ENCODE peak calls at places on chromosomes 1 and 21, in six cellular contexts. O is AG10803; X is neural progenitor cell; J is CD8-positive, alpha-beta T cell; U is stimulated activated CD4-positive, alpha-beta T cell treated with anti-CD3 and anti-CD28 coated beads, TNF-alpha, amount 100 ng/mL, for 24 hours; F is GM06990. K is an unnamed sample.

GRCh38 chr1:928825-929661 is 5.3 kb downstream of the SAMD11 start:
- DNase-seq in U (no peak), X (no peak), J (no peak), O (no peak), F (no peak), K (no peak)

GRCh38 chr1:38296047-38296446 is 249.5 kb upstream of the POU3F1 start:
- DNase-seq in U (no peak), O (no peak), F (no peak), X (no peak), J (no peak), K (no peak)

GRCh38 chr1:31782766-31783410 is 18.7 kb upstream of the ADGRB2 start:
- DNase-seq in O (no peak), U (no peak), J (no peak), X (peak), F (no peak), K (no peak)

GRCh38 chr1:16727190-16728111 is 12.9 kb upstream of the RNU1-4 start:
- DNase-seq in J (no peak), X (peak), F (peak), O (peak), U (peak), K (peak)

GRCh38 chr1:40868051-40868723 is 6.0 kb upstream of the CITED4 start:
- DNase-seq in O (peak), F (no peak), X (no peak), U (no peak), J (no peak), K (no peak)

GRCh38 chr21:37368536-37369279 is 2.1 kb downstream of the DYRK1A start:
- DNase-seq in X (no peak), J (no peak), O (peak), U (no peak), F (no peak), K (no peak)

GRCh38 chr21:31872452-31873274 is at the start of gene HUNK:
- DNase-seq in F (peak), J (no peak), X (peak), O (peak), U (peak), K (no peak)

GRCh38 chr1:235343726-235344125 is 15.4 kb downstream of the GGPS1 start:
- DNase-seq in O (no peak), F (no peak), X (no peak), J (no peak), U (no peak), K (no peak)

GRCh38 chr1:2819429-2819828 is 17.9 kb upstream of the TTC34 start:
- DNase-seq in O (no peak), J (no peak), U (no peak), F (no peak), X (no peak), K (no peak)

GRCh38 chr1:64959973-64960372 is 6.4 kb downstream of the JAK1 start:
- DNase-seq in X (no peak), F (no peak), U (no peak), J (no peak), O (no peak), K (no peak)

GRCh38 chr1:56298866-56299265 is 280.5 kb downstream of the PLPP3 start:
- DNase-seq in F (no peak), J (no peak), O (no peak), U (no peak), X (no peak), K (no peak)

GRCh38 chr1:209621741-209622655 is 30.2 kb downstream of the LAMB3 start:
- DNase-seq in X (no peak), F (no peak), U (no peak), J (no peak), O (no peak), K (no peak)

GRCh38 chr1:109275706-109276345 is 7.1 kb downstream of the PSRC1 start:
- DNase-seq in U (no peak), J (no peak), O (peak), X (no peak), F (no peak), K (no peak)